ENCODE peak calls at places on chromosomes 5 and 9, in five cellular contexts. X is SHP77; Y is RPMI8226; Z is stimulated activated CD8-positive, alpha-beta memory T cell treated with anti-CD3 and anti-CD28 coated beads, Interleukin-15, amount 100 ng/mL, for 48 hours; U is Calu3. C is an unnamed sample.

GRCh38 chr5:107184066-107184465 is 486.7 kb downstream of the EFNA5 start:
- DNase-seq in X (no peak), Y (no peak), Z (no peak), U (no peak), C (no peak)

GRCh38 chr5:4101189-4101588 is 505.6 kb downstream of the IRX1 start:
- DNase-seq in X (no peak), Y (no peak), Z (no peak), U (no peak), C (no peak)

GRCh38 chr5:74016373-74016772 is 390.4 kb downstream of the ARHGEF28 start:
- DNase-seq in X (no peak), Y (peak), Z (no peak), U (peak), C (peak)

GRCh38 chr5:17838506-17838905 is 204.2 kb downstream of the TAF11L14 start:
- DNase-seq in X (no peak), Y (no peak), Z (no peak), U (no peak), C (no peak)

GRCh38 chr5:7754997-7755596 is 95.8 kb downstream of the CFAP90 start:
- DNase-seq in X (peak), Y (peak), Z (peak), U (peak), C (peak)

GRCh38 chr5:26649000-26649399 is 389.4 kb downstream of the CDH9 start:
- DNase-seq in X (no peak), Y (no peak), Z (no peak), U (no peak), C (no peak)

GRCh38 chr5:73607228-73607627 is 18.8 kb upstream of the ARHGEF28 start:
- DNase-seq in X (no peak), Y (no peak), Z (no peak), U (no peak), C (no peak)

GRCh38 chr9:74497750-74498615 is 848 bp downstream of the RORB start:
- DNase-seq in X (no peak), Y (no peak), Z (no peak), U (peak), C (peak)

GRCh38 chr9:122191519-122191918 is 31.8 kb downstream of the MORN5 start:
- DNase-seq in X (no peak), Y (no peak), Z (no peak), U (no peak), C (no peak)

GRCh38 chr5:164741376-164741775 is 1236.0 kb downstream of the MAT2B start:
- DNase-seq in X (no peak), Y (peak), Z (no peak), U (no peak), C (no peak)

GRCh38 chr9:79387091-79387490 is 184.7 kb upstream of the TLE4 start:
- DNase-seq in X (no peak), Y (no peak), Z (no peak), U (no peak), C (no peak)

GRCh38 chr5:27818888-27819287 is 780.5 kb upstream of the CDH9 start:
- DNase-seq in X (peak), Y (no peak), Z (no peak), U (no peak), C (no peak)

GRCh38 chr9:129401623-129402340 is 219.1 kb downstream of the C9orf50 start:
- DNase-seq in X (no peak), Y (no peak), Z (no peak), U (no peak), C (no peak)

GRCh38 chr9:124562328-124562727 is 55.1 kb upstream of the NR5A1 start:
- DNase-seq in X (no peak), Y (no peak), Z (no peak), U (no peak), C (no peak)

GRCh38 chr5:150562832-150563231 is 54.9 kb downstream of the NDST1 start:
- DNase-seq in X (peak), Y (peak), Z (no peak), U (peak), C (no peak)

GRCh38 chr9:20200900-20201495 is 412.2 kb upstream of the SLC24A2 start:
- DNase-seq in X (no peak), Y (no peak), Z (no peak), U (no peak), C (no peak)

GRCh38 chr5:74499236-74499635 is 141.3 kb downstream of the ENC1 start:
- DNase-seq in X (no peak), Y (no peak), Z (no peak), U (no peak), C (no peak)

GRCh38 chr9:97447030-97447429 is 35.1 kb downstream of the TDRD7 start:
- DNase-seq in X (no peak), Y (no peak), Z (no peak), U (no peak), C (no peak)

GRCh38 chr5:12023614-12024241 is 119.5 kb upstream of the CTNND2 start:
- DNase-seq in X (peak), Y (peak), Z (no peak), U (peak), C (peak)

C was measured in GM13976.